ENCODE peak calls at places on chromosome 16, in five cellular contexts. S is ovary, G is heart left ventricle, D is sigmoid colon, Q is prostate gland. O is an unnamed sample.

GRCh38 chr16:9107025-9107970 is 15.9 kb downstream of the HAPSTR1 start:
- DNase-seq in S (no peak), G (no peak), D (no peak), Q (no peak), O (no peak)

GRCh38 chr16:80065565-80065964 is 465.0 kb upstream of the MAF start:
- DNase-seq in S (no peak), G (no peak), D (no peak), Q (no peak), O (no peak)

GRCh38 chr16:52528393-52529080 is 18.4 kb downstream of the TOX3 start:
- DNase-seq in S (no peak), G (no peak), D (no peak), Q (no peak), O (no peak)

GRCh38 chr16:74748042-74748709 is 26.4 kb downstream of the FA2H start:
- DNase-seq in S (no peak), G (no peak), D (no peak), Q (no peak), O (no peak)

GRCh38 chr16:67110136-67110847 is 551 bp downstream of the PHAF1 start:
- DNase-seq in S (no peak), G (no peak), D (no peak), Q (no peak), O (no peak)

GRCh38 chr16:46428108-46429061 is 192.8 kb downstream of the SHCBP1 start:
- DNase-seq in S (no peak), G (peak; percentile 40), D (peak; percentile 44), Q (no peak), O (no peak)

GRCh38 chr16:67486805-67487204 is 3.5 kb upstream of the AGRP start:
- DNase-seq in S (no peak), G (no peak), D (no peak), Q (no peak), O (no peak)

GRCh38 chr16:21946889-21947635 is 6.1 kb upstream of the UQCRC2 start:
- DNase-seq in S (no peak), G (no peak), D (no peak), Q (no peak), O (no peak)

GRCh38 chr16:75402821-75403475 is 30.4 kb downstream of the CFDP1 start:
- DNase-seq in S (no peak), G (no peak), D (no peak), Q (no peak), O (no peak)

GRCh38 chr16:4924593-4925378 is 12.2 kb downstream of the PPL start:
- DNase-seq in S (no peak), G (no peak), D (no peak), Q (peak; percentile 73), O (no peak)

GRCh38 chr16:25817295-25817694 is 125.5 kb downstream of the HS3ST4 start:
- DNase-seq in S (no peak), G (no peak), D (no peak), Q (no peak), O (no peak)

GRCh38 chr16:69410285-69410990 is 14.0 kb upstream of the CYB5B start:
- DNase-seq in S (no peak), G (no peak), D (no peak), Q (no peak), O (peak; percentile 27)

GRCh38 chr16:86505899-86506864 is 4.1 kb upstream of the FOXF1 start:
- DNase-seq in S (no peak), G (peak; percentile 19), D (no peak), Q (no peak), O (no peak)

DNA sequence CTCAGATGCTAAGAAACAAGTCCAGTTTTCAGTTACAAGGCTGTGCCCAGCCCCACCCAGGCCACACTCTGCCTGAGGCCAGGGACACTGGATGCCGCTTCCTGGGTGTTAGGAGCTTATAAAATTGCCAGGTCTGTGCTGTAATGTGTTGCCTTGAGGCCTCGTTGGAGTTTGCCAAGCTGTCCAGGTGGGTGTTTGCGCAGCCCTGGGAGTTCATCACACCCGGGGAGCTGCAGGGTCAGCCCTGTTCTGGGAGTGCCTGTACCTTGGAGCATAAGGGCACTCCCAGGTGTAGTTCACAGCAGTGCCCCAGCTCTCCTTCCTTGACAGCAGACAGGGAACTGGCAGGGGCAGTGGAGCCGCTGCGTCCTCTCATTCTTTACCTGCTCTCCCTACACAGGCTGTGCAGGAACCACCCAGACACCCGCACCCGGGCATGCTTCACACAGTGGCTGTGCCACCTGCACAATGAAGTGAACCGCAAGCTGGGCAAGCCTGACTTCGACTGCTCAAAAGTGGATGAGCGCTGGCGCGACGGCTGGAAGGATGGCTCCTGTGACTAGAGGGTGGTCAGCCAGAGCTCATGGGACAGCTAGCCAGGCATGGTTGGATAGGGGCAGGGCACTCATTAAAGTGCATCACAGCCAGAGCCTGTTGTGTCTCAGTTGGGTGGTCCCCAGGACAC is 1.6 kb downstream of the GFER start:
- DNase-seq in S (no peak), G (no peak), D (no peak), Q (no peak), O (no peak)
- TF ChIP-seq POLR2A in S (no peak), G (no peak), D (peak; percentile 41), Q (no peak), O (no peak)

GRCh38 chr16:85207357-85207921 is 95.2 kb upstream of the CIBAR2 start:
- DNase-seq in S (no peak), G (no peak), D (no peak), Q (no peak), O (no peak)
- TF ChIP-seq POLR2A in S (no peak), G (no peak), D (no peak), Q (no peak), O (no peak)

GRCh38 chr16:30417447-30418349 is 10.3 kb downstream of the ZNF771 start:
- DNase-seq in S (peak; percentile 85), G (peak; percentile 93), D (peak; percentile 92), Q (peak; percentile 78), O (no peak)
- TF ChIP-seq POLR2A in S (no peak), G (no peak), D (no peak), Q (peak; percentile 23), O (no peak)

GRCh38 chr16:84561291-84561690 is 56.6 kb downstream of the COTL1 start:
- DNase-seq in S (no peak), G (no peak), D (no peak), Q (no peak), O (no peak)
- TF ChIP-seq POLR2A in S (no peak), G (no peak), D (no peak), Q (no peak), O (no peak)

DNA sequence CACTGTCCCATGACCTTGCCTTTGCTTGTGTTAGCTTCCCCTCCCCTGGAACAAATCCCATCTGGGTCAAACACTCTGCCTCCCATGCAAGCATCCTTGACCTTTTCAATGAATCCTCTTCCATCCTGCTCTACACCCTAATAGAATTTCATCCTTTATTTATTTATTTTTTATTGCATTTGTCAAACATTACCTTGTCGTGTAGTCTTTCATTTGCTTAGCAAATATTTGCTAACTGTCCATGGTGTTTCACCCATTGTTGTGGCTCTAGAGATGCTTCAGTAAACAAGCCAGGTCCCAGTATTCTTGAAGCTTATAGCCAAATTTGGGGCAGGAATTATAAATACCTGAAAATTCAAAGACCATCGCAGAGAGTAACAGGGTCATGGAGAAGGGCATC is 51.0 kb upstream of the MRTFB start:
- DNase-seq in S (no peak), G (no peak), D (no peak), Q (no peak), O (no peak)
- TF ChIP-seq POLR2A in S (no peak), G (no peak), D (no peak), Q (no peak), O (no peak)

O was measured in H54.